ENCODE peak calls at places on chromosomes 4 and X, in seven cellular contexts. One of them, this sample, is unnamed.
A peak's percentile ranks its signal among the peaks of the same experiment; 100 is the strongest.

GRCh38 chr4:79623125-79623905 is 215.3 kb upstream of the GK2 start:
- DNase-seq in NB4: no peak
- DNase-seq in AG04450: no peak
- DNase-seq in choroid plexus epithelial cell: peak; percentile 3
- DNase-seq in AG10803: peak; percentile 25
- DNase-seq in IMR-90: peak; percentile 5
- DNase-seq in lower leg skin: peak; percentile 15
- DNase-seq in this sample: no peak

GRCh38 chrX:136204571-136204970 is 46.6 kb downstream of the MAP7D3 start:
- DNase-seq in NB4: no peak
- DNase-seq in IMR-90: peak; percentile 57
- DNase-seq in AG10803: peak; percentile 83
- DNase-seq in choroid plexus epithelial cell: peak; percentile 75
- DNase-seq in lower leg skin: peak; percentile 49
- DNase-seq in AG04450: no peak
- DNase-seq in this sample: no peak

GRCh38 chrX:19774905-19775304 is 112.5 kb downstream of the SH3KBP1 start:
- DNase-seq in NB4: no peak
- DNase-seq in IMR-90: no peak
- DNase-seq in AG10803: no peak
- DNase-seq in AG04450: no peak
- DNase-seq in choroid plexus epithelial cell: no peak
- DNase-seq in lower leg skin: no peak
- DNase-seq in this sample: no peak

GRCh38 chr4:151771664-151772063 is 10.9 kb upstream of the GATB start:
- DNase-seq in AG10803: peak; percentile 54
- DNase-seq in NB4: no peak
- DNase-seq in IMR-90: no peak
- DNase-seq in lower leg skin: no peak
- DNase-seq in AG04450: no peak
- DNase-seq in choroid plexus epithelial cell: no peak
- DNase-seq in this sample: no peak

GRCh38 chrX:18534949-18535348 is 109.5 kb downstream of the CDKL5 start:
- DNase-seq in IMR-90: no peak
- DNase-seq in AG04450: no peak
- DNase-seq in AG10803: no peak
- DNase-seq in NB4: no peak
- DNase-seq in choroid plexus epithelial cell: no peak
- DNase-seq in lower leg skin: no peak
- DNase-seq in this sample: no peak

GRCh38 chr4:176814770-176815169 is 22.0 kb upstream of the VEGFC start:
- DNase-seq in choroid plexus epithelial cell: peak; percentile 56
- DNase-seq in AG04450: no peak
- DNase-seq in lower leg skin: no peak
- DNase-seq in IMR-90: peak; percentile 87
- DNase-seq in AG10803: peak; percentile 79
- DNase-seq in NB4: no peak
- DNase-seq in this sample: no peak

GRCh38 chrX:48864210-48864609 is 28.8 kb upstream of the PCSK1N start:
- DNase-seq in IMR-90: peak; percentile 62
- DNase-seq in lower leg skin: no peak
- DNase-seq in AG04450: peak; percentile 13
- DNase-seq in NB4: no peak
- DNase-seq in AG10803: peak; percentile 32
- DNase-seq in choroid plexus epithelial cell: peak; percentile 83
- DNase-seq in this sample: no peak

GRCh38 chr4:148170408-148171385 is 271.5 kb downstream of the NR3C2 start:
- DNase-seq in choroid plexus epithelial cell: no peak
- DNase-seq in AG04450: no peak
- DNase-seq in AG10803: no peak
- DNase-seq in lower leg skin: no peak
- DNase-seq in IMR-90: no peak
- DNase-seq in NB4: no peak
- DNase-seq in this sample: no peak

GRCh38 chr4:15416357-15417327 is 11.2 kb upstream of the C1QTNF7 start:
- DNase-seq in AG04450: no peak
- DNase-seq in NB4: no peak
- DNase-seq in choroid plexus epithelial cell: no peak
- DNase-seq in AG10803: no peak
- DNase-seq in lower leg skin: no peak
- DNase-seq in IMR-90: no peak
- DNase-seq in this sample: no peak

GRCh38 chrX:63434665-63435064 is 83.5 kb upstream of the SPIN4 start:
- DNase-seq in AG04450: no peak
- DNase-seq in IMR-90: peak; percentile 22
- DNase-seq in NB4: no peak
- DNase-seq in AG10803: peak; percentile 1
- DNase-seq in lower leg skin: peak; percentile 15
- DNase-seq in choroid plexus epithelial cell: no peak
- DNase-seq in this sample: no peak

GRCh38 chrX:49282647-49283011 is 13.0 kb downstream of the PPP1R3F start:
- DNase-seq in IMR-90: peak; percentile 33
- DNase-seq in choroid plexus epithelial cell: peak; percentile 43
- DNase-seq in NB4: peak; percentile 20
- DNase-seq in AG04450: no peak
- DNase-seq in lower leg skin: no peak
- DNase-seq in AG10803: peak; percentile 22
- DNase-seq in this sample: no peak

GRCh38 chr4:8615921-8616787 is 23.6 kb downstream of the CPZ start:
- DNase-seq in NB4: no peak
- DNase-seq in AG10803: no peak
- DNase-seq in lower leg skin: no peak
- DNase-seq in choroid plexus epithelial cell: no peak
- DNase-seq in IMR-90: no peak
- DNase-seq in AG04450: no peak
- DNase-seq in this sample: no peak

GRCh38 chr4:177554966-177555574 is 112.8 kb upstream of the AGA start:
- DNase-seq in lower leg skin: no peak
- DNase-seq in AG10803: peak; percentile 24
- DNase-seq in AG04450: no peak
- DNase-seq in NB4: peak; percentile 36
- DNase-seq in IMR-90: peak; percentile 50
- DNase-seq in choroid plexus epithelial cell: peak; percentile 59
- DNase-seq in this sample: no peak

GRCh38 chrX:106177982-106178321 is 9.8 kb downstream of the PWWP3B start:
- DNase-seq in choroid plexus epithelial cell: no peak
- DNase-seq in lower leg skin: no peak
- DNase-seq in AG04450: no peak
- DNase-seq in AG10803: no peak
- DNase-seq in IMR-90: no peak
- DNase-seq in NB4: no peak
- DNase-seq in this sample: no peak

GRCh38 chrX:119218198-119218597 is 17.9 kb upstream of the PGRMC1 start:
- DNase-seq in NB4: peak; percentile 15
- DNase-seq in lower leg skin: no peak
- DNase-seq in IMR-90: peak; percentile 15
- DNase-seq in choroid plexus epithelial cell: peak; percentile 31
- DNase-seq in AG04450: no peak
- DNase-seq in AG10803: no peak
- DNase-seq in this sample: no peak

GRCh38 chrX:47012131-47012530 is 66.1 kb upstream of the RGN start:
- DNase-seq in AG10803: no peak
- DNase-seq in choroid plexus epithelial cell: no peak
- DNase-seq in lower leg skin: no peak
- DNase-seq in NB4: no peak
- DNase-seq in AG04450: no peak
- DNase-seq in IMR-90: no peak
- DNase-seq in this sample: no peak

GRCh38 chr4:81688085-81688484 is 216.4 kb upstream of the RASGEF1B start:
- DNase-seq in lower leg skin: no peak
- DNase-seq in AG10803: no peak
- DNase-seq in choroid plexus epithelial cell: peak; percentile 48
- DNase-seq in AG04450: no peak
- DNase-seq in NB4: no peak
- DNase-seq in IMR-90: no peak
- DNase-seq in this sample: no peak

GRCh38 chr4:121408-122084 is 2.8 kb upstream of the ZNF718 start:
- DNase-seq in NB4: peak; percentile 94
- DNase-seq in choroid plexus epithelial cell: no peak
- DNase-seq in lower leg skin: no peak
- DNase-seq in AG04450: no peak
- DNase-seq in IMR-90: no peak
- DNase-seq in AG10803: no peak
- DNase-seq in this sample: no peak

GRCh38 chr4:56657128-56657527 is 24.0 kb downstream of the HOPX start:
- DNase-seq in lower leg skin: no peak
- DNase-seq in IMR-90: no peak
- DNase-seq in NB4: no peak
- DNase-seq in AG04450: no peak
- DNase-seq in choroid plexus epithelial cell: no peak
- DNase-seq in AG10803: no peak
- DNase-seq in this sample: no peak

GRCh38 chr4:98482847-98483806 is 175.3 kb downstream of the TSPAN5 start:
- DNase-seq in lower leg skin: no peak
- DNase-seq in AG04450: no peak
- DNase-seq in NB4: no peak
- DNase-seq in choroid plexus epithelial cell: peak; percentile 48
- DNase-seq in IMR-90: peak; percentile 68
- DNase-seq in AG10803: peak; percentile 42
- DNase-seq in this sample: no peak

DNA sequence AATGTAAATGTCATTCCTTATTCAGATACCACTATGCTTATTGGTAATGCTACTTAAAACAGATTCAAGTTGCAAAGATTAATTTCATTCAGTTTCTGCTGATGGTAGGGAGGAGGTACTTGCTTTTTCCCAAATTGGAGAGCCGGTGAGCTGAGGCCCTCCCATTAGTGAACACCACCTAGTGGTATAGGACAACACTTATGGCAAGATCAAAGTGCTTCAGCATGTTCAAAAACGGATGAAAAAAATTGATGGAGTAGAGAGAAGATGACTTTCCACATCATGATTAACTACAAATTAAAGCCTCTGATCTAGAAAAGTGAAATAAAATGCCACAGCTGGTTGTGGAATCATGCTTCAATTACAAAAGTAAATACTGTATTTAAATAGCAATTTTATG is 112.9 kb downstream of the MBNL3 start:
- DNase-seq in lower leg skin: no peak
- DNase-seq in IMR-90: no peak
- DNase-seq in choroid plexus epithelial cell: peak; percentile 12
- DNase-seq in AG04450: no peak
- DNase-seq in NB4: no peak
- DNase-seq in AG10803: no peak
- DNase-seq in this sample: no peak
- TF ChIP-seq CTCF in lower leg skin: no peak
- TF ChIP-seq CTCF in IMR-90: peak; percentile 19
- TF ChIP-seq CTCF in choroid plexus epithelial cell: peak; percentile 48
- TF ChIP-seq CTCF in AG04450: peak; percentile 33
- TF ChIP-seq CTCF in NB4: no peak
- TF ChIP-seq CTCF in AG10803: peak; percentile 11
- TF ChIP-seq CTCF in this sample: peak; percentile 39

GRCh38 chr4:141435446-141436225 is 200.7 kb upstream of the IL15 start:
- DNase-seq in AG10803: peak; percentile 65
- DNase-seq in lower leg skin: no peak
- DNase-seq in AG04450: no peak
- DNase-seq in IMR-90: no peak
- DNase-seq in NB4: no peak
- DNase-seq in choroid plexus epithelial cell: peak; percentile 23
- DNase-seq in this sample: no peak

DNA sequence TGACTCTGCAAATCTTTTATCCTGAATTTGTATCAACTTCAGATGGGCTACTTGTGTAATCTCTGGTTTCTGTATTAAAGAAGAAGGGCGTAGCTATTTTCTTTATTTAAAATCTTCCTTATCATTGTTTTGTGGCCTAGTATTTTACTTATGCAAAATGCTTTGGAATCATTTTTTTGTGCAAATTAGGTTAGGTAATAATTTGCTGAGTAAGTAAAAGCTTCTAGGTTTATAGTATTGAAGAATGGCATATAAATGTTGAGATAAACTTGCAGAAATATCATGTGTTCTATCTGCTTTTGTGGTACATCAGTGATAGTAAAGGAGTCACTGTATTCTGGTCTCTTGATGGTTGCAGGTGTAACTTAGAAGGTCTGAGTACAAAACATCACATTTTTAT is 197.2 kb upstream of the IL15 start:
- DNase-seq in AG10803: no peak
- DNase-seq in lower leg skin: no peak
- DNase-seq in choroid plexus epithelial cell: no peak
- DNase-seq in IMR-90: no peak
- DNase-seq in NB4: no peak
- DNase-seq in AG04450: no peak
- DNase-seq in this sample: no peak
- H3K4me3 ChIP-seq in AG10803: no peak overlapping the region
- H3K4me3 ChIP-seq in lower leg skin: no peak overlapping the region
- H3K4me3 ChIP-seq in choroid plexus epithelial cell: no peak overlapping the region
- H3K4me3 ChIP-seq in IMR-90: no peak overlapping the region
- H3K4me3 ChIP-seq in NB4: no peak overlapping the region
- H3K4me3 ChIP-seq in AG04450: no peak overlapping the region
- H3K4me3 ChIP-seq in this sample: no peak overlapping the region

GRCh38 chr4:112270643-112271484 is 14.8 kb downstream of the TIFA start:
- DNase-seq in NB4: peak; percentile 32
- DNase-seq in AG10803: peak; percentile 81
- DNase-seq in AG04450: peak; percentile 66
- DNase-seq in choroid plexus epithelial cell: peak; percentile 78
- DNase-seq in lower leg skin: no peak
- DNase-seq in IMR-90: peak; percentile 93
- DNase-seq in this sample: no peak

GRCh38 chr4:112270051-112270450 is 15.7 kb downstream of the TIFA start:
- DNase-seq in NB4: no peak
- DNase-seq in lower leg skin: no peak
- DNase-seq in choroid plexus epithelial cell: no peak
- DNase-seq in AG10803: no peak
- DNase-seq in AG04450: no peak
- DNase-seq in IMR-90: no peak
- DNase-seq in this sample: no peak

GRCh38 chr4:112272292-112272691 is 13.4 kb downstream of the TIFA start:
- DNase-seq in AG10803: no peak
- DNase-seq in NB4: no peak
- DNase-seq in IMR-90: no peak
- DNase-seq in choroid plexus epithelial cell: no peak
- DNase-seq in lower leg skin: no peak
- DNase-seq in AG04450: no peak
- DNase-seq in this sample: no peak

GRCh38 chr4:112266823-112267222 is 18.9 kb downstream of the TIFA start:
- DNase-seq in AG04450: no peak
- DNase-seq in choroid plexus epithelial cell: peak; percentile 71
- DNase-seq in NB4: peak; percentile 38
- DNase-seq in AG10803: peak; percentile 33
- DNase-seq in IMR-90: peak; percentile 52
- DNase-seq in lower leg skin: no peak
- DNase-seq in this sample: no peak
- TF ChIP-seq CTCF in AG04450: peak; percentile 60
- TF ChIP-seq CTCF in choroid plexus epithelial cell: peak; percentile 64
- TF ChIP-seq CTCF in NB4: no peak
- TF ChIP-seq CTCF in AG10803: peak; percentile 54
- TF ChIP-seq CTCF in IMR-90: peak; percentile 55
- TF ChIP-seq CTCF in lower leg skin: no peak
- TF ChIP-seq CTCF in this sample: peak; percentile 59

DNA sequence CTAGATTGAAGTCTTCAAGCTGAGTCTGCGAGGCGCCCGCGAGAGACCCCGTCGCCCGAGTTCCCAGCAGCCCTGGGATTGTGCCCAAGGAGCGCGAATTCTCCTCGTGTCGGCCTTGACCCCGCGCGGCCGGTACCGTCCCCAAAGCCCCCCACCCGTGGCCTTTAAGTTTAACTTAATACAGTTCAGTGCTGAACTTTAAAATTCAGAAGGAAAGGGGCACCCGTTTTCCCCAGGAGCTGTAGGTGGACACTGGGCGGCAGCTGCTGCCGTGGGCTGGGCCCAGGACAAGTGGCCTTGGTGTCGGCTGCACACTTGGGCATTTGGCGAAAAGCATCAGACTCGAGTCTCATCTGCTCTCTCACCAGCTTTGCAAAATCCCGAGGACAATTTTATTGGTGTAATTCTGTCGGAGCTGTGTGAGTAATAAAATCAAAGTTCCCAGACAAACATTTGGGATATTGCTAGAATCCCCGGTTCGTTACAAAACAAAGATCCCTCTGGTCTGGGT is 634 bp downstream of the CWH43 start:
- DNase-seq in AG04450: no peak
- DNase-seq in NB4: no peak
- DNase-seq in lower leg skin: no peak
- DNase-seq in choroid plexus epithelial cell: no peak
- DNase-seq in AG10803: no peak
- DNase-seq in IMR-90: no peak
- DNase-seq in this sample: no peak
- H3K4me3 ChIP-seq in AG04450: no peak overlapping the region
- H3K4me3 ChIP-seq in NB4: no peak overlapping the region
- H3K4me3 ChIP-seq in lower leg skin: peak overlapping the region; percentile 16
- H3K4me3 ChIP-seq in choroid plexus epithelial cell: no peak overlapping the region
- H3K4me3 ChIP-seq in AG10803: no peak overlapping the region
- H3K4me3 ChIP-seq in IMR-90: no peak overlapping the region
- H3K4me3 ChIP-seq in this sample: no peak overlapping the region

This sample was measured in retinal pigment epithelial cell.